ENCODE peak calls at places on chromosomes 13 and 19, in ten cellular contexts. D is heart right ventricle; U is HFFc6; P is omental fat pad; M is IMR-90; V is activated T-cell treated with anti-CD3 and anti-CD28 coated beads, Interleukin-2, amount 50 U/mL, for 72 hours; C is neural progenitor cell; G is BJ; O is T-helper 9 cell; W is NCI-H2029 treated with DMSO at 0.1 percent for 48 hours. E is an unnamed sample.

GRCh38 chr13:105446197-105446596 is 1089.3 kb downstream of the EFNB2 start:
- DNase-seq in C (no peak), O (no peak), D (no peak), G (no peak), W (no peak), U (no peak), M (peak; percentile 54), P (no peak), V (no peak), E (peak; percentile 19)

GRCh38 chr19:48739835-48740704 is at the start of gene RASIP1:
- DNase-seq in U (no peak), W (no peak), V (no peak), C (peak; percentile 11), M (no peak), P (no peak), G (no peak), O (no peak), D (peak; percentile 73), E (no peak)

GRCh38 chr19:289651-290538 is 1.3 kb downstream of the PLPP2 start:
- DNase-seq in W (peak; percentile 97), V (peak; percentile 60), D (no peak), P (no peak), C (no peak), G (no peak), M (peak; percentile 25), U (peak; percentile 65), O (peak; percentile 34), E (no peak)

GRCh38 chr19:43463381-43464088 is 1.9 kb downstream of the LYPD3 start:
- DNase-seq in V (peak; percentile 99), U (peak; percentile 61), O (peak; percentile 100), C (peak; percentile 97), W (peak; percentile 90), G (no peak), P (peak; percentile 97), D (peak; percentile 99), M (peak; percentile 79), E (peak; percentile 96)

GRCh38 chr13:37647038-37647650 is 48.6 kb upstream of the POSTN start:
- DNase-seq in D (no peak), O (no peak), M (no peak), C (peak; percentile 75), P (no peak), U (no peak), V (no peak), G (no peak), W (no peak), E (no peak)

GRCh38 chr13:49580980-49581680 is 4.2 kb downstream of the RCBTB1 start:
- DNase-seq in D (no peak), V (no peak), M (no peak), W (no peak), P (no peak), C (no peak), O (no peak), G (no peak), U (no peak), E (no peak)

GRCh38 chr19:42442833-42443232 is at the start of gene CXCL17:
- DNase-seq in D (no peak), V (no peak), G (no peak), M (no peak), W (peak; percentile 43), C (no peak), P (no peak), U (no peak), O (no peak), E (no peak)

GRCh38 chr19:18785179-18786124 is 5.7 kb downstream of the COMP start:
- DNase-seq in V (peak; percentile 81), U (peak; percentile 5), P (peak; percentile 48), G (no peak), O (peak; percentile 56), D (peak; percentile 83), M (peak; percentile 22), W (peak; percentile 40), C (peak; percentile 94), E (peak; percentile 83)

E was measured in hepatic stellate cell.